ENCODE peak calls at places on chromosomes 6 and 20, in eight cellular contexts. N, T, P, K, G, I, S and V are unnamed samples.

GRCh38 chr20:41167118-41167470 is 29.8 kb downstream of the PLCG1 start:
- DNase-seq in T (peak), G (peak), S (no peak), K (no peak), P (no peak), N (no peak), I (no peak), V (no peak)

GRCh38 chr6:89993411-89993810 is 99.1 kb downstream of the GJA10 start:
- DNase-seq in G (no peak), K (no peak), S (no peak), T (no peak), I (no peak), N (no peak), P (no peak), V (no peak)

GRCh38 chr6:168029459-168030217 is 32.2 kb downstream of the KIF25 start:
- DNase-seq in S (no peak), P (no peak), N (no peak), T (no peak), K (no peak), I (no peak), G (no peak), V (peak)

GRCh38 chr6:23692184-23692583 is 433.8 kb upstream of the NRSN1 start:
- DNase-seq in T (no peak), S (no peak), K (no peak), N (no peak), G (no peak), P (peak), I (no peak), V (no peak)

GRCh38 chr6:127550403-127550802 is 26.6 kb upstream of the C6orf58 start:
- DNase-seq in I (peak), N (no peak), S (no peak), G (no peak), T (no peak), P (peak), K (no peak), V (no peak)

GRCh38 chr6:84652356-84653026 is 111.9 kb downstream of the TBX18 start:
- DNase-seq in S (no peak), K (no peak), T (no peak), P (peak), G (no peak), N (no peak), I (peak), V (no peak)

GRCh38 chr6:79946242-79946641 is 1.1 kb downstream of the ELOVL4 start:
- DNase-seq in K (no peak), P (peak), S (no peak), G (no peak), T (no peak), I (peak), N (no peak), V (no peak)

GRCh38 chr20:37426106-37426505 is 80.2 kb downstream of the SRC start:
- DNase-seq in P (no peak), N (no peak), K (no peak), T (no peak), I (no peak), G (no peak), S (no peak), V (no peak)

GRCh38 chr20:52524865-52525264 is 333.3 kb upstream of the ZFP64 start:
- DNase-seq in N (no peak), K (no peak), G (no peak), T (no peak), S (no peak), I (no peak), P (no peak), V (no peak)

GRCh38 chr6:62974452-62974851 is 236.8 kb upstream of the FKBP1C start:
- DNase-seq in P (no peak), T (no peak), G (no peak), K (no peak), S (no peak), N (no peak), I (no peak), V (no peak)

GRCh38 chr6:52802806-52803205 is 810 bp downstream of the GSTA1 start:
- DNase-seq in G (no peak), N (no peak), I (no peak), T (no peak), K (no peak), S (no peak), P (no peak), V (no peak)

GRCh38 chr20:44180814-44181213 is 6.2 kb downstream of the JPH2 start:
- DNase-seq in N (no peak), K (no peak), I (peak), T (no peak), S (no peak), G (peak), P (no peak), V (no peak)

GRCh38 chr6:156852147-156852857 is 75.1 kb downstream of the ARID1B start:
- DNase-seq in T (no peak), N (no peak), K (no peak), P (no peak), I (no peak), G (no peak), S (no peak), V (no peak)

GRCh38 chr6:14224359-14225103 is 107.0 kb downstream of the CD83 start:
- DNase-seq in K (no peak), I (no peak), S (no peak), G (no peak), N (no peak), T (no peak), P (no peak), V (no peak)

GRCh38 chr6:137808191-137808590 is 58.9 kb upstream of the TNFAIP3 start:
- DNase-seq in G (no peak), I (peak), S (no peak), K (no peak), N (no peak), P (peak), T (no peak), V (no peak)

GRCh38 chr6:111922454-111923297 is 49.4 kb upstream of the FYN start:
- DNase-seq in N (no peak), S (peak), T (no peak), K (no peak), P (peak), G (no peak), I (peak), V (no peak)

GRCh38 chr20:56829788-56830385 is 200.8 kb downstream of the TFAP2C start:
- DNase-seq in G (no peak), K (no peak), P (peak), S (no peak), N (no peak), I (no peak), T (no peak), V (no peak)

GRCh38 chr6:21444861-21445260 is 148.7 kb upstream of the SOX4 start:
- DNase-seq in N (no peak), I (no peak), K (no peak), S (no peak), T (no peak), G (no peak), P (no peak), V (no peak)

GRCh38 chr6:132490478-132491204 is 22.3 kb downstream of the STX7 start:
- DNase-seq in S (no peak), I (no peak), K (no peak), G (no peak), P (no peak), N (peak), T (no peak), V (no peak)

GRCh38 chr20:31551581-31552081 is 37.4 kb downstream of the HM13 start:
- DNase-seq in T (no peak), N (no peak), K (no peak), I (no peak), G (no peak), P (no peak), S (no peak), V (no peak)

GRCh38 chr20:51810155-51811039 is 8.1 kb upstream of the SALL4 start:
- DNase-seq in G (no peak), I (no peak), K (no peak), T (no peak), N (no peak), S (no peak), P (peak), V (no peak)

GRCh38 chr6:89928604-89929003 is 34.3 kb downstream of the GJA10 start:
- DNase-seq in I (peak), T (no peak), S (no peak), N (no peak), P (peak), K (no peak), G (no peak), V (no peak)

GRCh38 chr20:14984768-14985622 is 647.6 kb upstream of the FLRT3 start:
- DNase-seq in N (no peak), S (no peak), I (no peak), P (peak), G (no peak), K (no peak), T (no peak), V (no peak)

GRCh38 chr6:95856876-95857364 is 158.9 kb upstream of the FUT9 start:
- DNase-seq in N (no peak), S (no peak), I (no peak), K (no peak), T (no peak), P (no peak), G (no peak), V (no peak)

GRCh38 chr20:4006640-4007039 is 8.7 kb downstream of the RNF24 start:
- DNase-seq in I (peak), G (peak), S (no peak), T (no peak), P (no peak), K (no peak), N (no peak), V (no peak)

GRCh38 chr6:109224107-109224875 is 129.0 kb downstream of the CEP57L1 start:
- DNase-seq in N (no peak), G (no peak), I (no peak), S (no peak), K (no peak), T (no peak), P (no peak), V (no peak)

GRCh38 chr6:136962661-136963060 is 40.6 kb downstream of the SLC35D3 start:
- DNase-seq in K (no peak), S (no peak), P (no peak), G (no peak), N (no peak), T (no peak), I (peak), V (no peak)

GRCh38 chr20:43187476-43188233 is 2.1 kb downstream of the PTPRT start:
- DNase-seq in S (peak), G (peak), T (peak), I (peak), P (peak), K (peak), N (peak), V (peak)

GRCh38 chr20:46352370-46352938 is 44.2 kb upstream of the CDH22 start:
- DNase-seq in G (no peak), S (no peak), T (no peak), N (no peak), K (no peak), P (no peak), I (no peak), V (no peak)

GRCh38 chr20:62170536-62170935 is 12.3 kb upstream of the MTG2 start:
- DNase-seq in I (no peak), G (peak), S (no peak), N (peak), P (no peak), K (no peak), T (no peak), V (no peak)

GRCh38 chr6:136226027-136226673 is 24.0 kb downstream of the MTFR2 start:
- DNase-seq in P (peak), I (peak), T (peak), S (peak), N (peak), K (peak), G (peak), V (peak)

GRCh38 chr6:34391023-34391485 is 1.4 kb downstream of the NUDT3 start:
- DNase-seq in P (peak), K (peak), I (peak), G (peak), S (peak), T (peak), N (no peak), V (no peak)

GRCh38 chr20:44810391-44811149 is at the start of gene RIMS4:
- DNase-seq in T (no peak), I (no peak), K (no peak), P (no peak), S (no peak), N (no peak), G (no peak), V (peak)

GRCh38 chr20:15942130-15942529 is 631.1 kb downstream of the KIF16B start:
- DNase-seq in I (no peak), P (peak), S (no peak), K (no peak), G (no peak), N (no peak), T (no peak), V (no peak)

GRCh38 chr6:49915035-49915434 is 48.7 kb upstream of the CRISP1 start:
- DNase-seq in N (no peak), S (no peak), I (no peak), T (no peak), K (no peak), P (no peak), G (no peak), V (no peak)

GRCh38 chr6:164415832-164416563 is 893.4 kb downstream of the C6orf118 start:
- DNase-seq in G (no peak), P (no peak), K (no peak), N (no peak), S (no peak), I (peak), T (no peak), V (no peak)

GRCh38 chr6:28587011-28587745 is 61.5 kb downstream of the GPX5 start:
- DNase-seq in T (no peak), S (no peak), P (peak), G (no peak), K (no peak), N (peak), I (peak), V (no peak)

GRCh38 chr6:37204014-37204751 is 34.2 kb downstream of the PIM1 start:
- DNase-seq in N (no peak), K (no peak), T (peak), G (no peak), S (no peak), I (peak), P (peak), V (no peak)

GRCh38 chr20:61331542-61331941 is 79.5 kb downstream of the CDH4 start:
- DNase-seq in P (no peak), G (no peak), I (no peak), N (no peak), S (no peak), K (no peak), T (no peak), V (no peak)

GRCh38 chr20:2879148-2879547 is 5.9 kb downstream of the PTPRA start:
- DNase-seq in K (no peak), G (no peak), I (peak), T (no peak), S (no peak), P (peak), N (no peak), V (no peak)

GRCh38 chr6:15623282-15624116 is 39.3 kb downstream of the DTNBP1 start:
- DNase-seq in P (peak), K (no peak), S (no peak), T (no peak), N (no peak), G (no peak), I (peak), V (no peak)
- TF ChIP-seq CTCF in P (peak), K (no peak), S (peak), T (peak), N (peak), G (peak), I (peak), V (no peak)

DNA sequence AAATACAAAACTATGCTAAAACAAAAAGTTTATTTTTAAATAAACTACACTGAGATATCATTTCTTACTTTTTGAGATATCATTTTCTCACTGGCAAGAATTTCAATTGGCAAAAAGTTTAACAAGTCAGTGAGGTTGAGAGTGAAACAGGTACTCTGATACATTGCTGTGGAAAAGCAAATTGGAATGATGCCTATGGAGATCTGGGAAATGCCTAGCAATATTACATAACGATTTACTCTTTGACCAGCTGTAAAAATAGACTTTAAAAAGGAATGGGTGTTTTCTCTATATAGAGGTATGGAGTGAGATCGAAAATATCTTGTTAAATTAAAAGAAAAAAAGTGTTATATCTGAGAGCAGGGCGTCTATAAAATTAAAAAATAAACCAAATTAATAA is 16.9 kb downstream of the CGAS start:
- DNase-seq in S (no peak), I (no peak), P (no peak), K (no peak), G (no peak), T (no peak), N (no peak), V (no peak)
- TF ChIP-seq CTCF in S (no peak), I (no peak), P (no peak), K (no peak), G (no peak), T (no peak), N (no peak), V (no peak)

GRCh38 chr6:30744054-30744805 is at the start of gene IER3:
- DNase-seq in N (peak), T (peak), S (peak), I (peak), P (peak), K (peak), G (peak), V (peak)
- TF ChIP-seq CTCF in N (peak), T (peak), S (peak), I (peak), P (no peak), K (peak), G (peak), V (no peak)

DNA sequence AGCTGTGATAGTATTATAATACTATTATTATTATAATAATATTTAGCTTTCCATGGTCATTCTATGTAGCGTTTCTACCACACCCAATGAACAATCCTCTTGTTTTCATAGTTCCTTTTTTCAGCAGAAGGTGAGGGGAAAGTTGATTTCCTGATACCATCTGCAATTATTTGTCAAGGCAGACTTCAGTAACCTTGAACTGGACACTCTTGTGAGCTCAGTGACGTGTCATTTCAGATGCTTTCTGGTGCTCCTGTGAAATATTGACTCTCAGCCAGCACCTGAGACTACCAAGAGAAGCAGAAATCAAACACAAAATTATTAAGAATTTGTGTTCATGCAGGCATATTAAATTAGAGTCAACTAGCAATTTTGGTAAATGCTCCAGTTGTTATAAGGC is 46.0 kb upstream of the PROKR2 start:
- DNase-seq in K (no peak), P (no peak), G (no peak), T (no peak), N (no peak), I (no peak), S (no peak), V (no peak)
- TF ChIP-seq CTCF in K (no peak), P (no peak), G (no peak), T (no peak), N (no peak), I (no peak), S (no peak), V (no peak)

GRCh38 chr6:30981942-30982772 is 1.4 kb upstream of the MUC21 start:
- DNase-seq in G (no peak), P (peak), K (peak), T (no peak), I (peak), N (no peak), S (peak), V (no peak)
- TF ChIP-seq CTCF in G (peak), P (peak), K (peak), T (no peak), I (peak), N (peak), S (no peak), V (no peak)

DNA sequence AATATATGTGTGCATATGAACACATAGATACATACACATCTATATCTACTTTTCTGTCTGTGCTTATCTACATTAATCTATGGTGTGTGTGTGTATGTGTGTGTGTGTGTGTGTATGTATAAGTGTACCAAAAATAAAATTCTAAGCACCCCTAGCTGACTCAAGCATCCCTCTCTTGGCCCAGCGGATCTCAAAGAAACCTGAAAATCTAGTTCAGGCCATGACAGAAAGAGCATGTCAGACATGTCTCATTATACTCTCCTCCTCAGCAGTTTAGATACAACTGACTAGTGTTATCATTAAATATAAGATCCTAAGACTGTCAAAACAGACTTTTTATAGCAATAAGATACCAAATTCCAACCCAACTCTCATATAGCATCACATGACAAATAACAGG is 639.8 kb upstream of the GJE1 start:
- DNase-seq in P (no peak), N (no peak), K (no peak), G (no peak), I (no peak), S (no peak), T (no peak), V (no peak)
- TF ChIP-seq CTCF in P (no peak), N (no peak), K (no peak), G (no peak), I (no peak), S (no peak), T (no peak), V (no peak)

GRCh38 chr6:31125162-31125561 is 4.9 kb upstream of the CDSN start:
- DNase-seq in N (peak), K (no peak), G (no peak), T (no peak), P (peak), S (no peak), I (peak), V (peak)
- TF ChIP-seq CTCF in N (no peak), K (no peak), G (no peak), T (no peak), P (no peak), S (no peak), I (no peak), V (no peak)

GRCh38 chr20:49028684-49029083 is 17.4 kb upstream of the CSE1L start:
- DNase-seq in I (peak), G (no peak), P (peak), K (peak), S (no peak), N (no peak), T (no peak), V (no peak)
- TF ChIP-seq CTCF in I (peak), G (no peak), P (peak), K (peak), S (no peak), N (no peak), T (no peak), V (no peak)

DNA sequence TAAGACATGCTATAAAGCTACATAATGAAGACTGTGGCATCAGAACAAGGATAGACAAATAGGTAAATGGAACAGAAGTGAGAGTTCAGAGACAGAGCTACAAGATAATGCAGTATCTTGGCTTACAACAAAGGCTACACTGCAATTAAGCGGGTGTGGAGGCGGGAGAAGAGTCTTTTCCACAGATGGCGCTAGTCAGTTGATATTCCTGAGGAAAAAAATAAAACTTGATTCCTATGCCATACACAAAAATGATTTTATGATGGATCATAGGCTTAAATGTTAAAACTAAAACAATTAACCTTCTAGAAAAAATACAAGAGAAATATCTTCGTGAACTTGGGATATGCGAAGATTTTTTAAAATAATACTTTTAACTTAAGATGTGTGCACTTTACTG is 31.0 kb downstream of the RIN2 start:
- DNase-seq in S (no peak), T (no peak), P (no peak), K (no peak), G (no peak), N (no peak), I (no peak), V (no peak)
- TF ChIP-seq CTCF in S (no peak), T (no peak), P (no peak), K (peak), G (no peak), N (no peak), I (no peak), V (no peak)